ENCODE peak calls at places on chromosomes 11 and 22, in four cellular contexts. I, K, N and C are unnamed samples.

GRCh38 chr11:83004855-83005556 is 66.7 kb downstream of the RAB30 start:
- DNase-seq in I (no peak), K (no peak), N (peak), C (peak)

GRCh38 chr11:71438650-71439049 is 9.5 kb downstream of the DHCR7 start:
- DNase-seq in I (no peak), K (no peak), N (no peak), C (no peak)

GRCh38 chr22:49367016-49367697 is 460.5 kb downstream of the BRD1 start:
- DNase-seq in I (no peak), K (peak), N (no peak), C (no peak)

GRCh38 chr11:30346068-30346688 is 23.3 kb downstream of the ARL14EP start:
- DNase-seq in I (peak), K (peak), N (peak), C (peak)

GRCh38 chr11:65435330-65435931 is 12.8 kb downstream of the NEAT1 start:
- DNase-seq in I (no peak), K (no peak), N (no peak), C (no peak)

GRCh38 chr11:124740277-124740882 is 638 bp downstream of the NRGN start:
- DNase-seq in I (no peak), K (peak), N (peak), C (peak)

GRCh38 chr11:44315947-44316387 is 6.0 kb upstream of the ALX4 start:
- DNase-seq in I (no peak), K (peak), N (peak), C (peak)

GRCh38 chr11:33553486-33553885 is 147.1 kb downstream of the C11orf91 start:
- DNase-seq in I (no peak), K (no peak), N (peak), C (peak)

GRCh38 chr22:24997023-24997422 is 44.5 kb downstream of the KIAA1671 start:
- DNase-seq in I (no peak), K (no peak), N (no peak), C (no peak)
- H3K4me3 ChIP-seq in I (no peak), K (peak), N (no peak), C (no peak)

DNA sequence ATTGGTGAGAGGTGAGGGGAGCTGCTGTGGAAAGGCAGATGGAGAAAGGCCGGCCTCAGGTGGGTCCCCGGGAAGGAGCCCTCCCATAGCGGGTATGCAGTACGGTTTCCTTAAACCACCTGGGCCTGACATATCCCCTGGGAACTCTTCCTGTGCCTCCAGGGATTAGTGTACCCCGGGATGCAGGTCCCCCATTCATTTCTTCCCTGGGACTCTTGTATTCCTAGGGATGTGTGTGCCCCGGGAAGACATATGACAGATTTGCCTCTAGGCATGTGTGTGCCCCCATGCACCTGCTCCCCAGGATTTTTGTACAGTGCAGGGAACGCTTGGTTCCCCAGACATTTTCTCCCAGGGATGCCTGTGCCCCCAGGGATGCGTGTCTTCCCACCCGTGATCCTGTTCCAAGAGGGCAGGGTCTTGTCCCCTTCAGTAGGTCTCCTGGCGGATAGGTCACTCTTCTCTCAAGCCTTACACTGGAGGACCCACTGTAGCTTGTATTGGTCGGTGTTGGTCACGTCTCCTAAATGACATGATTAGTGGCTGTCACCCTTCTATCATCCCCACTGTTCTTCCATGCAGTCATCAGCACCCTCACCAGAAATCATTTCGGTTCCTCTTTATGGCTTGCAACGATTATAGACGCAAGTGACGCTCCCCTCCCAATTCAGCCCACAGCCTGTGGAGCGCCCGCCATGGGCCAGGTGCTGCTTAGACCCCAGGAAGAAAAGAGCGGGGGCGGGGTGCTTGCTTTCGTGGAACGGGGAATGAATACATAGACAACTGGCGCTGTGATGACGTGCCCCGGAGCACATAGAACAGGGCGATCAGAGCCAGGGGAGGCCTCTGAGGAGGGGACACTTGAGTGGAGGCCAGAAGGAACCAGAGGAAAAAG is 1.3 kb downstream of the PARVB start:
- DNase-seq in I (no peak), K (no peak), N (no peak), C (no peak)
- H3K9ac ChIP-seq in I (no peak), K (no peak), N (no peak), C (no peak)

GRCh38 chr11:23931443-23931842 is 565.4 kb upstream of the LUZP2 start:
- DNase-seq in I (no peak), K (no peak), N (no peak), C (no peak)
- H3K4me3 ChIP-seq in I (no peak), K (no peak), N (no peak), C (no peak)

DNA sequence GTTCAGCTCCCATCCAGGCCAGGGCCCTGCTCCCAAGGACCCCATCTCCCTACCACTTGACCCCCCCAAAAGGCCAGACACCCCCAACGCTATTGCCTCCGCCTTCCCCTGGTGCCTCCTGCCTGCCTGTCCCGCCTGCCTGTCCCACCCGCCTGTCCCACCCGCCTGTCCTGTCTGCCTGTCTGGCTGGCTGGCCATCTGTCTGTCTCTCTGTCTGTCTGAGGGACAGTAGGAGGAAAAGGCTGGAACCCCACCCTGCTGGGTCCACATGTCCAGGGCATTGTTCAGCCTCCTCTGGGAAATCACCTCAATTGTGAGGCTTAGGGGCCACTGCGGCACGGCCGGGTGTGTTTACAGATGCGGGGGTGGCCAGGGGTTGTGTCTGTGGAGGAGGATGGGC is 25.3 kb upstream of the CBX7 start:
- DNase-seq in I (no peak), K (no peak), N (no peak), C (no peak)
- H3K9ac ChIP-seq in I (peak), K (no peak), N (no peak), C (no peak)

GRCh38 chr11:102268083-102268984 is 49.0 kb upstream of the BIRC3 start:
- DNase-seq in I (peak), K (peak), N (peak), C (peak)
- H3K4me3 ChIP-seq in I (peak), K (peak), N (peak), C (peak)